ENCODE peak calls at places on chromosomes 16 and 17, in four cellular contexts. R is RWPE1, E is HFF-Myc, O is hepatocyte. K is an unnamed sample.

GRCh38 chr17:46776298-46777005 is 42.0 kb downstream of the WNT3 start:
- DNase-seq in R (no peak), O (no peak), E (no peak), K (no peak)

GRCh38 chr16:87957296-87958069 is 6.2 kb downstream of the BANP start:
- DNase-seq in R (no peak), O (no peak), E (no peak), K (no peak)

GRCh38 chr17:55706808-55707773 is 15.6 kb downstream of the TMEM100 start:
- DNase-seq in O (no peak), E (no peak), R (no peak), K (no peak)

GRCh38 chr16:80056334-80056733 is 455.8 kb upstream of the MAF start:
- DNase-seq in R (no peak), O (no peak), E (no peak), K (no peak)

GRCh38 chr17:76142044-76143041 is 1.3 kb upstream of the FOXJ1 start:
- DNase-seq in O (no peak), R (no peak), E (no peak), K (no peak)

GRCh38 chr17:67390006-67390645 is 13.0 kb downstream of the PITPNC1 start:
- DNase-seq in E (no peak), O (no peak), R (no peak), K (no peak)

GRCh38 chr16:24018485-24018884 is 182.7 kb downstream of the PRKCB start:
- DNase-seq in E (no peak), R (no peak), O (no peak), K (no peak)

GRCh38 chr16:28513484-28514181 is 7.0 kb upstream of the IL27 start:
- DNase-seq in O (no peak), R (no peak), E (no peak), K (no peak)

GRCh38 chr17:78896091-78896833 is 6.7 kb downstream of the CEP295NL start:
- DNase-seq in R (no peak), O (no peak), E (no peak), K (no peak)

GRCh38 chr16:81627729-81628128 is 151.4 kb upstream of the PLCG2 start:
- DNase-seq in R (no peak), E (no peak), O (no peak), K (no peak)

K was measured in AML-193.